ENCODE peak calls at places on chromosomes 5 and 9, in eight cellular contexts. I is A549, S is stomach, Z is adrenal gland, N is GM12878, Q is ovary, E is breast epithelium, O is body of pancreas. G is an unnamed sample.

GRCh38 chr5:179439181-179439990 is 94.1 kb upstream of the ADAMTS2 start:
- DNase-seq in I (no peak), S (no peak), Z (no peak), N (no peak), Q (no peak), E (no peak), O (no peak), G (no peak)

GRCh38 chr9:82332018-82332773 is 343.6 kb downstream of the SPATA31D1 start:
- DNase-seq in I (peak; percentile 31), S (no peak), Z (no peak), N (no peak), Q (no peak), E (no peak), O (no peak), G (no peak)

GRCh38 chr5:55306641-55307382 is 682 bp downstream of the DHX29 start:
- DNase-seq in I (peak; percentile 23), S (no peak), Z (no peak), N (no peak), Q (no peak), E (no peak), O (no peak), G (no peak)

GRCh38 chr5:179731791-179732411 is 721 bp upstream of the MAML1 start:
- DNase-seq in I (no peak), S (no peak), Z (peak; percentile 57), N (peak; percentile 43), Q (peak; percentile 15), E (no peak), O (no peak), G (peak; percentile 40)

GRCh38 chr5:39148983-39149534 is 70.3 kb downstream of the FYB1 start:
- DNase-seq in I (no peak), S (no peak), Z (no peak), N (no peak), Q (no peak), E (no peak), O (no peak), G (no peak)

GRCh38 chr5:82720764-82721163 is 356.4 kb downstream of the TMEM167A start:
- DNase-seq in I (no peak), S (no peak), Z (no peak), N (no peak), Q (no peak), E (no peak), O (no peak), G (no peak)

GRCh38 chr9:15505927-15506326 is 4.8 kb downstream of the PSIP1 start:
- DNase-seq in I (no peak), S (no peak), Z (no peak), N (no peak), Q (no peak), E (no peak), O (no peak), G (no peak)

GRCh38 chr5:153965102-153965645 is 73.5 kb downstream of the FAM114A2 start:
- DNase-seq in I (peak; percentile 83), S (peak; percentile 33), Z (peak; percentile 71), N (peak; percentile 13), Q (no peak), E (no peak), O (peak; percentile 53), G (no peak)

GRCh38 chr9:124559871-124560270 is 52.7 kb upstream of the NR5A1 start:
- DNase-seq in I (no peak), S (no peak), Z (no peak), N (no peak), Q (no peak), E (no peak), O (no peak), G (no peak)

GRCh38 chr9:100515578-100516494 is 42.9 kb downstream of the TMEFF1 start:
- DNase-seq in I (no peak), S (no peak), Z (no peak), N (no peak), Q (no peak), E (no peak), O (no peak), G (no peak)

GRCh38 chr5:25544652-25545249 is 900.0 kb upstream of the CDH10 start:
- DNase-seq in I (peak; percentile 4), S (peak; percentile 25), Z (peak; percentile 42), N (peak; percentile 13), Q (no peak), E (no peak), O (peak; percentile 15), G (no peak)

GRCh38 chr9:14021871-14022525 is 291.9 kb downstream of the NFIB start:
- DNase-seq in I (no peak), S (no peak), Z (no peak), N (no peak), Q (no peak), E (no peak), O (no peak), G (no peak)

GRCh38 chr5:103667068-103667467 is 104.5 kb upstream of the NUDT12 start:
- DNase-seq in I (peak; percentile 5), S (no peak), Z (no peak), N (no peak), Q (no peak), E (no peak), O (no peak), G (no peak)

GRCh38 chr5:172861461-172861860 is 27.4 kb downstream of the ERGIC1 start:
- DNase-seq in I (no peak), S (no peak), Z (no peak), N (no peak), Q (no peak), E (no peak), O (no peak), G (no peak)

GRCh38 chr9:27924502-27924901 is 351.2 kb upstream of the C9orf72 start:
- DNase-seq in I (no peak), S (no peak), Z (no peak), N (no peak), Q (no peak), E (no peak), O (no peak), G (no peak)

GRCh38 chr5:169797577-169797976 is 160.5 kb downstream of the DOCK2 start:
- DNase-seq in I (no peak), S (no peak), Z (no peak), N (no peak), Q (no peak), E (no peak), O (no peak), G (no peak)

GRCh38 chr9:131099088-131099611 is 2.8 kb downstream of the AIF1L start:
- DNase-seq in I (no peak), S (no peak), Z (no peak), N (no peak), Q (no peak), E (no peak), O (no peak), G (no peak)

GRCh38 chr9:121325387-121325786 is 44.7 kb downstream of the STOM start:
- DNase-seq in I (no peak), S (no peak), Z (no peak), N (no peak), Q (no peak), E (no peak), O (no peak), G (no peak)

GRCh38 chr5:178227138-178227659 is 5.4 kb downstream of the PHYKPL start:
- DNase-seq in I (no peak), S (no peak), Z (no peak), N (no peak), Q (no peak), E (no peak), O (no peak), G (no peak)

GRCh38 chr5:116358911-116359418 is 215.7 kb downstream of the SEMA6A start:
- DNase-seq in I (no peak), S (no peak), Z (no peak), N (peak; percentile 73), Q (no peak), E (no peak), O (no peak), G (no peak)

GRCh38 chr5:116361979-116362577 is 212.5 kb downstream of the SEMA6A start:
- DNase-seq in I (no peak), S (no peak), Z (no peak), N (no peak), Q (no peak), E (no peak), O (no peak), G (no peak)

GRCh38 chr5:116359575-116359974 is 215.0 kb downstream of the SEMA6A start:
- DNase-seq in I (no peak), S (no peak), Z (no peak), N (no peak), Q (no peak), E (no peak), O (no peak), G (peak; percentile 30)

GRCh38 chr5:116360008-116360853 is 214.4 kb downstream of the SEMA6A start:
- DNase-seq in I (no peak), S (no peak), Z (no peak), N (no peak), Q (peak; percentile 41), E (no peak), O (peak; percentile 32), G (peak; percentile 82)

GRCh38 chr5:116361171-116361967 is 213.3 kb downstream of the SEMA6A start:
- DNase-seq in I (no peak), S (peak; percentile 55), Z (peak; percentile 79), N (no peak), Q (peak; percentile 23), E (no peak), O (peak; percentile 57), G (peak; percentile 70)
- TF ChIP-seq CTCF in I (no peak), S (no peak), Z (peak; percentile 48), N (no peak), Q (no peak), E (no peak), O (peak; percentile 24), G (peak; percentile 50)

GRCh38 chr9:112037281-112038016 is 137.6 kb downstream of the SUSD1 start:
- DNase-seq in I (no peak), S (no peak), Z (no peak), N (peak; percentile 97), Q (no peak), E (no peak), O (no peak), G (no peak)
- TF ChIP-seq POLR2A in I (no peak), S (no peak), Z (no peak), N (peak; percentile 69), Q (no peak), E (no peak), O (no peak), G (no peak)

GRCh38 chr9:134365791-134366222 is 39.6 kb downstream of the RXRA start:
- DNase-seq in I (peak; percentile 55), S (peak; percentile 47), Z (no peak), N (no peak), Q (peak; percentile 82), E (no peak), O (no peak), G (peak; percentile 62)

GRCh38 chr9:134366223-134367031 is 40.2 kb downstream of the RXRA start:
- DNase-seq in I (peak; percentile 86), S (peak; percentile 91), Z (peak; percentile 95), N (no peak), Q (peak; percentile 91), E (peak; percentile 95), O (peak; percentile 93), G (peak; percentile 96)

GRCh38 chr9:134368571-134368970 is 42.3 kb downstream of the RXRA start:
- DNase-seq in I (no peak), S (no peak), Z (no peak), N (no peak), Q (no peak), E (no peak), O (no peak), G (no peak)

GRCh38 chr9:134367796-134368490 is 41.7 kb downstream of the RXRA start:
- DNase-seq in I (no peak), S (no peak), Z (peak; percentile 65), N (no peak), Q (no peak), E (peak; percentile 76), O (peak; percentile 53), G (no peak)

GRCh38 chr9:134367061-134367460 is 40.8 kb downstream of the RXRA start:
- DNase-seq in I (no peak), S (no peak), Z (no peak), N (no peak), Q (no peak), E (no peak), O (no peak), G (no peak)
- H3K27ac ChIP-seq in I (peak overlapping the region; percentile 88), S (no peak overlapping the region), Z (no peak overlapping the region), N (no peak overlapping the region), Q (peak overlapping the region; percentile 71), E (peak overlapping the region; percentile 90), O (peak overlapping the region; percentile 64), G (no peak overlapping the region)

GRCh38 chr5:60010328-60010727 is 116.8 kb upstream of the PDE4D start:
- DNase-seq in I (no peak), S (no peak), Z (no peak), N (no peak), Q (no peak), E (no peak), O (no peak), G (no peak)
- TF ChIP-seq CTCF in I (no peak), S (no peak), Z (no peak), N (peak; percentile 15), Q (no peak), E (no peak), O (no peak), G (no peak)

G was measured in heart left ventricle.